ENCODE peak calls at places on chromosomes 12 and 14, in ten cellular contexts. M is HCT116, J is SK-N-SH, P is heart left ventricle, C is hepatocyte, Z is WERI-Rb-1, X is BJ, H is astrocyte, V is GM23338, T is IMR-90. O is an unnamed sample. For H3K36me3, the result is how much of the 10 kb centered on the place peaks cover.

GRCh38 chr12:116164976-116165425 is 112.5 kb downstream of the MED13L start:
- DNase-seq in Z (no peak), J (no peak), X (no peak), T (peak), P (no peak), V (no peak), M (peak), C (no peak), H (peak), O (no peak)

GRCh38 chr14:74491952-74492351 is 1.2 kb downstream of the NPC2 start:
- DNase-seq in Z (no peak), C (peak), V (peak), H (no peak), P (no peak), X (no peak), M (no peak), J (no peak), T (peak), O (no peak)

GRCh38 chr14:66650491-66650911 is 142.6 kb downstream of the GPHN start:
- DNase-seq in M (no peak), C (no peak), Z (no peak), P (no peak), V (no peak), J (no peak), T (no peak), X (no peak), H (no peak), O (no peak)

GRCh38 chr14:58109761-58110160 is 42.3 kb downstream of the ARMH4 start:
- DNase-seq in Z (no peak), J (no peak), H (no peak), P (no peak), X (no peak), T (no peak), C (no peak), M (no peak), V (no peak), O (no peak)

GRCh38 chr14:105846312-105846711 is 319.9 kb downstream of the TMEM121 start:
- DNase-seq in M (no peak), V (no peak), P (no peak), C (no peak), T (no peak), J (no peak), H (no peak), Z (no peak), X (no peak), O (no peak)

GRCh38 chr12:84605988-84606387 is 306.6 kb downstream of the SLC6A15 start:
- DNase-seq in C (no peak), P (no peak), H (no peak), Z (no peak), V (peak), M (no peak), J (no peak), T (no peak), X (no peak), O (no peak)

GRCh38 chr14:96189288-96189711 is 15.3 kb upstream of the BDKRB2 start:
- DNase-seq in P (no peak), M (no peak), C (no peak), J (no peak), T (peak), H (peak), V (no peak), Z (no peak), X (no peak), O (no peak)

GRCh38 chr14:66543996-66544395 is 36.0 kb downstream of the GPHN start:
- DNase-seq in Z (no peak), V (no peak), P (no peak), M (no peak), H (no peak), T (no peak), C (no peak), J (no peak), X (no peak), O (no peak)

GRCh38 chr12:125491585-125491984 is 426.4 kb downstream of the AACS start:
- DNase-seq in C (no peak), V (no peak), J (no peak), T (no peak), X (no peak), H (no peak), Z (no peak), P (no peak), M (no peak), O (no peak)

GRCh38 chr12:94644141-94644575 is 6.2 kb downstream of the TMCC3 start:
- DNase-seq in T (peak), H (peak), V (no peak), J (no peak), Z (no peak), M (no peak), X (no peak), C (no peak), P (peak), O (no peak)

GRCh38 chr12:26507613-26508012 is 312.2 kb downstream of the SSPN start:
- DNase-seq in X (no peak), T (no peak), H (no peak), J (no peak), V (no peak), C (no peak), Z (no peak), M (no peak), P (no peak), O (no peak)

GRCh38 chr12:86154620-86155019 is 101.6 kb downstream of the MGAT4C start:
- DNase-seq in H (no peak), X (no peak), Z (no peak), P (no peak), V (no peak), J (no peak), M (no peak), C (no peak), T (no peak), O (no peak)

GRCh38 chr14:51889851-51890250 is 29.4 kb downstream of the GNG2 start:
- DNase-seq in H (peak), M (no peak), Z (no peak), T (peak), C (no peak), P (no peak), X (no peak), V (no peak), J (no peak), O (no peak)

GRCh38 chr14:55749201-55749812 is 169.3 kb downstream of the KTN1 start:
- DNase-seq in X (no peak), C (no peak), P (no peak), M (no peak), V (no peak), Z (no peak), J (no peak), T (peak), H (no peak), O (no peak)

GRCh38 chr12:31958601-31959000 is 614 bp upstream of the RESF1 start:
- DNase-seq in J (no peak), Z (no peak), V (peak), H (no peak), C (no peak), P (no peak), T (no peak), X (no peak), M (no peak), O (no peak)

GRCh38 chr14:79056879-79057278 is 886.7 kb downstream of the NRXN3 start:
- DNase-seq in V (no peak), Z (no peak), T (peak), H (peak), X (no peak), J (no peak), C (no peak), M (no peak), P (no peak), O (no peak)

GRCh38 chr12:57579677-57580465 is 11.1 kb upstream of the PIP4K2C start:
- DNase-seq in M (no peak), H (no peak), J (no peak), C (peak), P (no peak), X (no peak), V (no peak), T (peak), Z (no peak), O (no peak)

GRCh38 chr14:68580676-68581075 is 212.2 kb downstream of the ZFP36L1 start:
- DNase-seq in C (peak), X (no peak), H (no peak), V (no peak), P (no peak), Z (peak), J (no peak), T (no peak), M (no peak), O (no peak)

GRCh38 chr12:15146585-15146984 is 74.6 kb downstream of the RERG start:
- DNase-seq in M (no peak), X (no peak), Z (no peak), J (no peak), H (no peak), P (no peak), C (peak), V (peak), T (peak), O (no peak)

GRCh38 chr14:89827260-89827659 is 127.3 kb downstream of the EFCAB11 start:
- DNase-seq in H (no peak), T (no peak), X (no peak), J (no peak), P (no peak), V (no peak), Z (no peak), C (no peak), M (no peak), O (no peak)

GRCh38 chr12:7650091-7650490 is 15.6 kb downstream of the APOBEC1 start:
- DNase-seq in P (no peak), V (no peak), X (no peak), Z (no peak), T (no peak), J (no peak), C (no peak), H (no peak), M (no peak), O (no peak)

GRCh38 chr14:81427348-81428058 is 27.4 kb upstream of the STON2 start:
- DNase-seq in X (no peak), M (no peak), C (no peak), J (peak), P (peak), T (no peak), Z (no peak), V (no peak), H (no peak), O (no peak)

GRCh38 chr12:124682425-124683329 is 115.3 kb upstream of the NCOR2 start:
- DNase-seq in V (no peak), J (no peak), Z (no peak), X (no peak), H (no peak), T (no peak), M (no peak), P (peak), C (no peak), O (no peak)

GRCh38 chr14:63039800-63040380 is 5.4 kb downstream of the KCNH5 start:
- DNase-seq in T (peak), H (peak), P (no peak), C (peak), V (peak), Z (no peak), J (peak), X (peak), M (no peak), O (peak)

GRCh38 chr12:108854055-108854452 is 3.3 kb downstream of the SSH1 start:
- DNase-seq in P (no peak), X (peak), H (peak), T (peak), M (no peak), Z (no peak), C (peak), V (no peak), J (no peak), O (no peak)

GRCh38 chr12:3135522-3136461 is 58.6 kb downstream of the TSPAN9 start:
- DNase-seq in M (peak), J (peak), C (peak), V (peak), P (no peak), H (peak), X (no peak), Z (peak), T (peak), O (no peak)

GRCh38 chr14:24605435-24606190 is 3.9 kb downstream of the GZMH start:
- DNase-seq in P (no peak), C (no peak), J (peak), Z (peak), M (peak), X (no peak), T (no peak), H (no peak), V (peak), O (no peak)

GRCh38 chr12:94641283-94641682 is 9.1 kb downstream of the TMCC3 start:
- DNase-seq in M (no peak), H (no peak), J (no peak), P (no peak), X (no peak), V (no peak), T (no peak), Z (no peak), C (no peak), O (peak)

GRCh38 chr14:106268013-106268727 is 741.8 kb downstream of the TMEM121 start:
- DNase-seq in C (no peak), T (no peak), M (no peak), V (no peak), X (no peak), J (peak), P (no peak), Z (peak), H (no peak), O (no peak)

GRCh38 chr14:58100735-58101368 is 51.2 kb downstream of the ARMH4 start:
- DNase-seq in M (no peak), H (peak), Z (no peak), T (peak), X (no peak), P (no peak), C (no peak), J (no peak), V (no peak), O (no peak)

GRCh38 chr12:78584695-78585094 is 279.9 kb upstream of the SYT1 start:
- DNase-seq in P (no peak), V (peak), T (peak), Z (peak), C (no peak), H (no peak), X (no peak), J (no peak), M (peak), O (no peak)

GRCh38 chr12:77742631-77743030 is 88.1 kb upstream of the NAV3 start:
- DNase-seq in Z (no peak), J (no peak), C (no peak), T (no peak), H (no peak), X (no peak), P (no peak), M (no peak), V (no peak), O (no peak)

GRCh38 chr12:5083955-5084849 is 40.5 kb downstream of the KCNA5 start:
- DNase-seq in J (peak), X (peak), H (peak), C (peak), T (peak), M (peak), Z (no peak), V (peak), P (no peak), O (peak)

GRCh38 chr14:101927859-101928258 is 36.5 kb upstream of the DYNC1H1 start:
- DNase-seq in P (peak), X (peak), V (no peak), M (no peak), C (peak), J (peak), Z (no peak), H (peak), T (peak), O (peak)

GRCh38 chr12:66036317-66036716 is 94.2 kb downstream of the LLPH start:
- DNase-seq in T (peak), P (peak), H (peak), V (no peak), X (peak), M (peak), J (no peak), Z (no peak), C (peak), O (peak)

GRCh38 chr12:9718968-9719367 is 13.9 kb downstream of the CLECL1 start:
- DNase-seq in H (no peak), C (peak), T (no peak), M (no peak), P (no peak), V (no peak), Z (no peak), J (no peak), X (no peak), O (no peak)

GRCh38 chr12:92141585-92142244 is 3.9 kb downstream of the BTG1 start:
- DNase-seq in V (peak), T (no peak), H (no peak), J (no peak), Z (no peak), C (no peak), X (no peak), M (no peak), P (no peak), O (no peak)

GRCh38 chr14:54489318-54489683 is 521 bp upstream of the GMFB start:
- DNase-seq in Z (no peak), J (no peak), V (no peak), T (no peak), H (no peak), C (no peak), P (no peak), M (no peak), X (no peak), O (no peak)
- TF ChIP-seq CTCF in Z (no peak), J (no peak), V (no peak), T (no peak), H (no peak), C (no peak), P (no peak), M (no peak), X (no peak), O (no peak)

GRCh38 chr12:38141239-38141638 is 175.3 kb upstream of the ALG10B start:
- DNase-seq in V (no peak), P (no peak), J (no peak), X (no peak), Z (no peak), T (no peak), M (no peak), C (no peak), H (no peak), O (no peak)

GRCh38 chr12:38137287-38137686 is 179.3 kb upstream of the ALG10B start:
- DNase-seq in P (no peak), T (no peak), J (no peak), M (no peak), V (no peak), H (no peak), C (no peak), X (no peak), Z (no peak), O (no peak)

GRCh38 chr12:38139456-38139855 is 177.1 kb upstream of the ALG10B start:
- DNase-seq in H (no peak), P (no peak), Z (no peak), X (no peak), J (no peak), V (no peak), C (no peak), M (no peak), T (no peak), O (no peak)

GRCh38 chr12:38137716-38138115 is 178.9 kb upstream of the ALG10B start:
- DNase-seq in P (no peak), M (no peak), T (no peak), Z (no peak), C (no peak), V (peak), X (no peak), J (no peak), H (no peak), O (no peak)

GRCh38 chr12:38138225-38139221 is 178.1 kb upstream of the ALG10B start:
- DNase-seq in X (peak), H (peak), V (peak), T (peak), M (peak), J (peak), P (peak), Z (peak), C (peak), O (no peak)
- H3K4me3 ChIP-seq in X (peak), H (peak), V (peak), T (peak), M (peak), J (peak), P (no peak), Z (no peak), C (no peak), O (peak)

DNA sequence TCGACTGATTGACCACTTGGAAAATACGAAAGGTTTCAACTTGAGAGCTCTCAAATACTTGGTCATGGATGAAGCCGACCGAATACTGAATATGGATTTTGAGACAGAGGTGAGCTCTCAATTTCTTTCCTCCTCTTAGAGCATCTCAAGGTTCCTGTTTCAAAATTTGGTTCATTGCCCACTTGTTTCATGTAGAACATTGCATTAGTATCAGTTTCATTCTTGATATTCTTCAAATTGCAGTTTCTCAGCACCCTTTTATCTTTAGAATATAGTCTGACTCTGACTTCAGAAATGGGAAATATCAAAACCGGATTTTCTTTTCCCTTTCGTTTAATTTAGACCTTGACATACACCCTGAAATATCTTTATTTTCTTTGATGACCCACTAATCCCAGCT is 8.8 kb downstream of the DDX47 start:
- DNase-seq in C (no peak), Z (no peak), X (no peak), H (no peak), P (no peak), J (no peak), V (no peak), T (no peak), M (no peak), O (no peak)
- H3K36me3 ChIP-seq in C (under half), Z (half or more), X (under half), H (under half), P (half or more), J (half or more), V (half or more), T (under half), M (half or more), O (under half)

GRCh38 chr14:64218344-64219240 is 75.6 kb downstream of the ESR2 start:
- DNase-seq in Z (no peak), P (peak), H (no peak), C (no peak), T (no peak), X (no peak), J (peak), V (no peak), M (no peak), O (peak)

GRCh38 chr14:64220466-64220865 is 73.7 kb downstream of the ESR2 start:
- DNase-seq in M (no peak), C (peak), H (no peak), V (no peak), J (no peak), Z (no peak), P (peak), T (no peak), X (no peak), O (no peak)

GRCh38 chr14:64225156-64225757 is 68.9 kb downstream of the ESR2 start:
- DNase-seq in M (no peak), C (no peak), H (no peak), X (no peak), J (no peak), P (peak), T (no peak), Z (no peak), V (no peak), O (no peak)

GRCh38 chr14:64220056-64220455 is 74.1 kb downstream of the ESR2 start:
- DNase-seq in J (no peak), H (no peak), P (no peak), M (no peak), X (no peak), T (no peak), Z (no peak), V (no peak), C (no peak), O (no peak)

GRCh38 chr14:64221604-64222003 is 72.6 kb downstream of the ESR2 start:
- DNase-seq in J (no peak), T (no peak), C (no peak), M (no peak), V (no peak), P (no peak), H (no peak), X (no peak), Z (no peak), O (no peak)
- TF ChIP-seq CTCF in J (no peak), T (no peak), C (no peak), M (no peak), V (no peak), P (no peak), H (no peak), X (no peak), Z (no peak), O (no peak)

GRCh38 chr14:59919582-59920377 is at the start of gene LRRC9:
- DNase-seq in Z (peak), H (peak), M (no peak), P (peak), C (peak), X (no peak), T (no peak), V (peak), J (peak), O (no peak)
- H3K4me3 ChIP-seq in Z (peak), H (peak), M (no peak), P (peak), C (peak), X (peak), T (peak), V (peak), J (peak), O (peak)

GRCh38 chr12:132106921-132107320 is 37.2 kb downstream of the DDX51 start:
- DNase-seq in J (no peak), X (peak), P (no peak), T (peak), C (no peak), M (no peak), H (no peak), Z (no peak), V (no peak), O (no peak)

GRCh38 chr12:132102297-132102696 is 41.8 kb downstream of the DDX51 start:
- DNase-seq in T (no peak), P (no peak), M (no peak), Z (no peak), C (no peak), X (no peak), V (no peak), J (no peak), H (no peak), O (no peak)

GRCh38 chr12:132108211-132108832 is 35.8 kb downstream of the DDX51 start:
- DNase-seq in X (no peak), J (no peak), Z (no peak), H (no peak), T (no peak), P (no peak), C (no peak), M (no peak), V (peak), O (no peak)

GRCh38 chr12:132103542-132104308 is 40.4 kb downstream of the DDX51 start:
- DNase-seq in V (no peak), M (no peak), P (no peak), C (no peak), H (no peak), J (no peak), T (no peak), X (no peak), Z (no peak), O (no peak)

DNA sequence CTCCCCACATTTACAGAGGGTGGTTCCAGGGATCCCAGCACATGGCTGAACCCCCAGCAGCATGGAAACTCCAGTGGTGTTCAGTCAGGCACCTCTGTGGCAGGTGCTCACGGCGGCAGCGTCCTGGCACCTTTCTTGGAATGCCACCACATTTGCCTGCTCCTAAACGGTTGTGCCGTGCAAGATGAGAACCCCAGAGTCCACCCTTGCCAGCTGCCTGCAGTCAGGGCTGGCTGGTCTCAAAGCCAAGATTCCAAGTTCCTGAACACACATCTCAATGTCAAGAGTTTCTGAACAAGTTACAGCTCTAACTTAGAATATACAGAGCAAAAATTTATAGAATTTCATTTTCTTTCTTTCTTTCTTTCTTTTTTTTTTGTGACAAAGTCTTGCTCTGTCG is 38.7 kb downstream of the DDX51 start:
- DNase-seq in X (no peak), H (no peak), M (no peak), T (no peak), Z (no peak), V (no peak), P (no peak), C (no peak), J (no peak), O (no peak)
- H3K36me3 ChIP-seq in X (under half), H (under half), M (under half), T (under half), Z (under half), V (under half), P (under half), C (under half), J (under half), O (under half)

O was measured in kidney epithelial cell.